ENCODE peak calls at places on chromosomes 6 and 20, in six cellular contexts. A is mammary epithelial cell, B is H9, V is GM23338, H is keratinocyte, C is neural progenitor cell. E is an unnamed sample.

GRCh38 chr6:106046116-106046853 is 39.9 kb upstream of the PRDM1 start:
- DNase-seq in A (no peak), B (no peak), V (no peak), H (no peak), C (no peak), E (no peak)

GRCh38 chr6:111551521-111552231 is 54.0 kb downstream of the TRAF3IP2 start:
- DNase-seq in A (no peak), B (no peak), V (no peak), H (no peak), C (no peak), E (no peak)

GRCh38 chr20:59780494-59781185 is 152.8 kb downstream of the SYCP2 start:
- DNase-seq in A (no peak), B (peak; percentile 14), V (no peak), H (no peak), C (no peak), E (no peak)

GRCh38 chr6:98833101-98834059 is 994 bp upstream of the POU3F2 start:
- DNase-seq in A (no peak), B (peak; percentile 66), V (peak; percentile 71), H (no peak), C (peak; percentile 77), E (no peak)

GRCh38 chr6:132411296-132411695 is 10.0 kb upstream of the MOXD1 start:
- DNase-seq in A (no peak), B (no peak), V (no peak), H (no peak), C (no peak), E (no peak)

GRCh38 chr6:133748628-133749027 is 140.3 kb upstream of the TCF21 start:
- DNase-seq in A (no peak), B (no peak), V (no peak), H (no peak), C (no peak), E (no peak)

GRCh38 chr6:124073021-124073420 is 269.4 kb downstream of the NKAIN2 start:
- DNase-seq in A (no peak), B (peak; percentile 30), V (peak; percentile 34), H (no peak), C (peak; percentile 53), E (no peak)

GRCh38 chr6:123953920-123954319 is 150.3 kb downstream of the NKAIN2 start:
- DNase-seq in A (peak; percentile 2), B (peak; percentile 40), V (no peak), H (no peak), C (no peak), E (no peak)

GRCh38 chr6:53244958-53245357 is 96.3 kb upstream of the GCM1 start:
- DNase-seq in A (no peak), B (no peak), V (no peak), H (no peak), C (no peak), E (peak; percentile 94)

DNA sequence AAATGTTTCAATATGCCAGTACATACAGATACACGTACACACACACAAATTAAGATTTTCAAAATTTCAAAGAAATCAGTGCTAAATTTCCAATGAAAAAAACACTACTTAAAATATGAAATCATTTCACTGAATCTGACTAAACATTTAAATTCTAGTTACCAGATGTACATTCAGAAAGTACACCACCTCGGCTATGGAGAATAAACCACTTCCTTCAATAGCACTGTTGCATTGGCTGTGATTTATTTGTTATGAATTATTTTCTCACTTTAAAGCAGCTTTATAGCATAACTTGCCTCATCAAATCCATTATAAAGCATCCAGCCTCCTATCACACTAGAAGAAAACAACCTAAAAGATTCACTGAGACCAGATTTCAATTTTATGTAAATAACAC is 36.6 kb downstream of the HBS1L start:
- DNase-seq in A (no peak), B (no peak), V (no peak), H (no peak), C (no peak), E (no peak)
- H4K20me1 ChIP-seq in A (no peaks in the 10 kb centered on the region), B (no peaks in the 10 kb centered on the region), V (no peaks in the 10 kb centered on the region), H (no peaks in the 10 kb centered on the region), C (no peaks in the 10 kb centered on the region), E (no peaks in the 10 kb centered on the region)

GRCh38 chr6:89927788-89928565 is 33.7 kb downstream of the GJA10 start:
- DNase-seq in A (peak; percentile 62), B (no peak), V (no peak), H (no peak), C (peak; percentile 54), E (no peak)

GRCh38 chr6:89932245-89932802 is 38.1 kb downstream of the GJA10 start:
- DNase-seq in A (no peak), B (no peak), V (no peak), H (no peak), C (no peak), E (no peak)

GRCh38 chr6:89934685-89935366 is 40.6 kb downstream of the GJA10 start:
- DNase-seq in A (no peak), B (no peak), V (peak; percentile 60), H (no peak), C (peak; percentile 31), E (no peak)

GRCh38 chr6:89928604-89929003 is 34.3 kb downstream of the GJA10 start:
- DNase-seq in A (peak; percentile 43), B (no peak), V (no peak), H (no peak), C (no peak), E (no peak)

DNA sequence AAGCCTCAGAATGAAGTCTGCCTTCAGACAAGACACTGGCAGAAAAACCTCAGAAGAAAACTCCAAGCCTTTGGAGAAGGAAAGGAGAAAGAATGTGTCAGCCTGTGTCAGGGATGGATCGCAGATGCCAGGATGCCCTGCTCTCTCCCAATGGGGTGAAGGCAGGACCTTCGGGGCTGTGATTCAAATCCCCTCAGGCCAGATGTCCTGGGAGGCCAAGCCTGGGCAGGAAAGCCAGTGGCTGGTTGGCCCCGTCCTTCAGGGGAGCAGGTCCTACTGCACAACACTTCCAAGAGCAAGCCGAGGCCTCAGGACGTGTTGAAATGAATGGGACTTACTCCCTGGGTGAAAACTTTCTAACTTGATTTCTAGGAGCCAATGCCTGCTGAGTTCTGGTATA is 36.5 kb downstream of the GJA10 start:
- DNase-seq in A (no peak), B (no peak), V (no peak), H (no peak), C (no peak), E (no peak)
- H4K20me1 ChIP-seq in A (no peaks in the 10 kb centered on the region), B (no peaks in the 10 kb centered on the region), V (no peaks in the 10 kb centered on the region), H (no peaks in the 10 kb centered on the region), C (no peaks in the 10 kb centered on the region), E (no peaks in the 10 kb centered on the region)

DNA sequence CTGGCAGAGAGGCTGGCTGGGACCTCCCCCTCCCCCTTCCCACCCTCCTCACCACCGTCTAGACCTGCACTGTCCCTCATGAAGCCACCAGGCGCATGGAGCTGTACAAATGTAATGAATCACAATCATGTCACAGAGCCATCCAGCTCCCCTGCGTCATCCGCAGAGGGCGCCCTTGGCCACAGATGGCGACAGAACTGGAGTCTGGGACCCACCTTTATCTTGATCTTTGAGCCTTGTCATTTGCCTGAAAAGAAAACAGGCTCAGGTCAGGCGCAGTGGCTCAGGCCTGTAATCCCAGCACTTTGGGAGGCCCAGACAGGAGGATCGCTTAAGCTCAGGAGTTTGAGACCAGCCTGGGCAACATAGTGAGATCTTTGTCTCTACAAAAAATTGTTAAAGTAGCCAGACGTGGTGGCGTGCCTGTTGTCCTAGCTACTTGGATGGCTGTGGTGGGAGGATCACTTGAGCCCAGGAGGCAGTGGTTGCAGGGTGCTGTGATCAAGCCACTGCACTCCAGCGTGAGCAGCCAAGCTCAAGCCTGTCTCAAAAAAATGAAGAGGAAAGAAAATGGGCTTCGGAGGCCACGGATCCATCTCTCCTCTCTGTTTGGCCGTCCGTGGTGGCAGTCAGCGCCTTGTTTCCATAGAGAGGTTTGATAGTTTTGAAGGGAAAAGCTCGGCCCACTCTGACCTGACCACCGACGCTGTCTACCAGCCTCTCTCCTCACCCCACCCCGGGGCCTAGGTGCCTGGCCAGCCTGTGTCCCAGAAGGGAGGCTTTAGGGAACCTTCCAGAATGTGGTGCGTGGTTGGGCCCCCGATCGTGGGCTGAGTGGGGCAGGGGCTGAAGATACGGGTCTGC is 6.2 kb downstream of the COL9A3 start:
- DNase-seq in A (no peak), B (peak; percentile 77), V (peak; percentile 74), H (no peak), C (peak; percentile 68), E (peak; percentile 96)
- H4K20me1 ChIP-seq in A (no peaks in the 10 kb centered on the region), B (no peaks in the 10 kb centered on the region), V (peaks cover 5% of the 10 kb centered on the region), H (no peaks in the 10 kb centered on the region), C (peaks cover 15% of the 10 kb centered on the region), E (peaks cover 5% of the 10 kb centered on the region)

GRCh38 chr20:51013577-51014330 is 9.2 kb downstream of the KCNG1 start:
- DNase-seq in A (no peak), B (no peak), V (no peak), H (no peak), C (no peak), E (no peak)

GRCh38 chr20:51017313-51017712 is 5.6 kb downstream of the KCNG1 start:
- DNase-seq in A (no peak), B (no peak), V (no peak), H (no peak), C (no peak), E (no peak)

GRCh38 chr20:51019598-51020592 is 3.0 kb downstream of the KCNG1 start:
- DNase-seq in A (peak; percentile 41), B (no peak), V (no peak), H (no peak), C (no peak), E (no peak)

GRCh38 chr20:51014797-51015722 is 7.8 kb downstream of the KCNG1 start:
- DNase-seq in A (peak; percentile 35), B (peak; percentile 81), V (peak; percentile 91), H (no peak), C (peak; percentile 85), E (peak; percentile 73)

DNA sequence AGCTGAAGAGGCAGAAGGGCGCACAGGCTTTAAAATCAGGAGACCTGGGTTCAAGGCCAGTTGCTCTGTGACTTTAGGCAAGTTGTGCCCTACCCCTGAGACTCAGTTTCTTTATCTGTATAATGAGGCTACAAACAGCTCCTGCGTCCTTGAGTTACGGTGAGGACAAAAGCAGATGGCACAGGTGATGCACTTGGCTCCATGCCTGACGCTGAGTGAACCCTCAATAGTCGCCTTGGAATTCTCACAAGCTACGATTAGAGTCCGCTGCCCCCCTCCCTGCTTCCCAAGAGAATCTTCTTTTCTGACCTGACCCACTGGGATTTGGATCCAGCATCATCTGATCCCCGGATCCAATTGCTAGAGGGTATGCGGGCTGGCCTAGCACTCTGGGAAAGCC is 6.4 kb downstream of the KCNG1 start:
- DNase-seq in A (no peak), B (no peak), V (no peak), H (no peak), C (no peak), E (no peak)
- H4K20me1 ChIP-seq in A (no peaks in the 10 kb centered on the region), B (no peaks in the 10 kb centered on the region), V (peaks cover 2% of the 10 kb centered on the region), H (peaks cover 3% of the 10 kb centered on the region), C (no peaks in the 10 kb centered on the region), E (no peaks in the 10 kb centered on the region)

GRCh38 chr20:29325304-29325640 is 1932.2 kb upstream of the DEFB115 start:
- DNase-seq in A (no peak), B (no peak), V (no peak), H (no peak), C (no peak), E (no peak)
- H4K20me1 ChIP-seq in A (no peaks in the 10 kb centered on the region), B (no peaks in the 10 kb centered on the region), V (no peaks in the 10 kb centered on the region), H (no peaks in the 10 kb centered on the region), C (no peaks in the 10 kb centered on the region), E (no peaks in the 10 kb centered on the region)

DNA sequence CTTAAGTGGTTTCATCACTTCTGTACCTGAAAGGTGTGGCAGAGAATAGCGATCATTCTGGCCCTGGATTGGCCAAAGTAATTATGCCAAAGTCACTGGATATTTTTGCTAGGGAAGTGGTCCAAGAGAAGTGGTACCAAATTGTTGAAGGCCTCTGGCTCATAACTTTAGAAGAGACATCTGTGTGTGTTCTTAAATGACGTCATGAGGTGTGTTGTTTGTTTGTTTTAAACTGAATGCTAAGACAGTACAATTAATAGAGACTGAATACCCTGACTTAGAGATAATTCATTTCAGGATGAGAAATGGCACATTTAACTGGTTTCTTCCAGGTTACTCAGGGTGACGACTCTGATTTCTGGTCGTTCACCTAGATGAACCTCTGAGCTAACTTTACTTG is 3.3 kb downstream of the VAPB start:
- DNase-seq in A (no peak), B (no peak), V (no peak), H (no peak), C (no peak), E (no peak)
- H4K20me1 ChIP-seq in A (no peaks in the 10 kb centered on the region), B (peaks cover 2% of the 10 kb centered on the region), V (peaks cover 37% of the 10 kb centered on the region), H (peaks cover 2% of the 10 kb centered on the region), C (peaks cover 70% of the 10 kb centered on the region), E (peaks cover 42% of the 10 kb centered on the region)

E was measured in Karpas-422.